ENCODE peak calls at places on chromosomes 5 and 9, in seven cellular contexts. L, G, J, I, E, Y and R are unnamed samples.

GRCh38 chr5:1005362-1005851 is 3.2 kb upstream of the NKD2 start:
- DNase-seq in L (no peak), G (no peak), J (no peak), I (no peak), E (no peak), Y (no peak), R (no peak)

GRCh38 chr5:143241892-143242291 is 161.6 kb downstream of the NR3C1 start:
- DNase-seq in L (no peak), G (peak), J (no peak), I (peak), E (no peak), Y (no peak), R (no peak)

GRCh38 chr5:130227699-130228098 is 323.4 kb downstream of the CHSY3 start:
- DNase-seq in L (peak), G (no peak), J (no peak), I (no peak), E (no peak), Y (no peak), R (no peak)

GRCh38 chr9:92648447-92649406 is 21.2 kb downstream of the IPPK start:
- DNase-seq in L (no peak), G (no peak), J (no peak), I (no peak), E (no peak), Y (no peak), R (no peak)

GRCh38 chr9:126150411-126151030 is 176.1 kb upstream of the MVB12B start:
- DNase-seq in L (no peak), G (no peak), J (no peak), I (no peak), E (no peak), Y (no peak), R (no peak)

GRCh38 chr9:88322906-88323566 is 65.2 kb upstream of the SPIN1 start:
- DNase-seq in L (no peak), G (no peak), J (no peak), I (peak), E (peak), Y (no peak), R (no peak)

GRCh38 chr5:10577371-10578291 is 13.8 kb downstream of the ANKRD33B start:
- DNase-seq in L (no peak), G (no peak), J (no peak), I (peak), E (no peak), Y (no peak), R (no peak)

GRCh38 chr5:111072949-111073682 is 1.6 kb downstream of the TSLP start:
- DNase-seq in L (peak), G (no peak), J (peak), I (peak), E (peak), Y (peak), R (peak)

GRCh38 chr5:29143266-29143665 is 2050.2 kb upstream of the CDH6 start:
- DNase-seq in L (peak), G (no peak), J (no peak), I (no peak), E (no peak), Y (no peak), R (peak)

GRCh38 chr5:174231961-174232487 is 186.5 kb downstream of the NSG2 start:
- DNase-seq in L (no peak), G (no peak), J (no peak), I (no peak), E (no peak), Y (no peak), R (no peak)

GRCh38 chr5:74357827-74358226 is 282.7 kb downstream of the ENC1 start:
- DNase-seq in L (no peak), G (no peak), J (no peak), I (no peak), E (no peak), Y (no peak), R (no peak)

GRCh38 chr9:100317706-100318105 is 35.0 kb downstream of the TEX10 start:
- DNase-seq in L (no peak), G (peak), J (no peak), I (peak), E (no peak), Y (no peak), R (no peak)

GRCh38 chr9:112489876-112490661 is 3.4 kb downstream of the KIAA1958 start:
- DNase-seq in L (no peak), G (no peak), J (no peak), I (peak), E (no peak), Y (peak), R (peak)

GRCh38 chr9:85420750-85421149 is 321.0 kb downstream of the AGTPBP1 start:
- DNase-seq in L (peak), G (no peak), J (no peak), I (no peak), E (peak), Y (peak), R (peak)

GRCh38 chr5:84885479-84886258 is 501.0 kb upstream of the EDIL3 start:
- DNase-seq in L (no peak), G (peak), J (no peak), I (no peak), E (no peak), Y (peak), R (no peak)

GRCh38 chr5:172690258-172691075 is 49.4 kb downstream of the NEURL1B start:
- DNase-seq in L (no peak), G (no peak), J (no peak), I (no peak), E (no peak), Y (no peak), R (no peak)

GRCh38 chr5:96566775-96567174 is 95.4 kb upstream of the CAST start:
- DNase-seq in L (no peak), G (no peak), J (no peak), I (no peak), E (peak), Y (no peak), R (no peak)

GRCh38 chr5:37533851-37534250 is 154.7 kb downstream of the WDR70 start:
- DNase-seq in L (no peak), G (peak), J (peak), I (peak), E (no peak), Y (peak), R (no peak)

GRCh38 chr9:4362281-4362680 is 62.4 kb upstream of the GLIS3 start:
- DNase-seq in L (no peak), G (no peak), J (no peak), I (no peak), E (no peak), Y (no peak), R (no peak)

GRCh38 chr5:79605560-79605959 is 6.7 kb upstream of the TENT2 start:
- DNase-seq in L (no peak), G (no peak), J (no peak), I (no peak), E (no peak), Y (no peak), R (no peak)

GRCh38 chr9:121322037-121322736 is 47.9 kb downstream of the STOM start:
- DNase-seq in L (no peak), G (peak), J (peak), I (peak), E (no peak), Y (peak), R (no peak)

GRCh38 chr5:7331083-7331482 is 64.9 kb upstream of the ADCY2 start:
- DNase-seq in L (peak), G (no peak), J (no peak), I (no peak), E (no peak), Y (no peak), R (peak)

GRCh38 chr5:50751064-50751657 is 84.7 kb downstream of the PARP8 start:
- DNase-seq in L (peak), G (peak), J (peak), I (peak), E (peak), Y (peak), R (peak)

GRCh38 chr9:85610074-85610855 is 131.5 kb downstream of the AGTPBP1 start:
- DNase-seq in L (peak), G (peak), J (peak), I (peak), E (peak), Y (peak), R (peak)

GRCh38 chr9:4297151-4297794 is 2.6 kb downstream of the GLIS3 start:
- DNase-seq in L (peak), G (peak), J (peak), I (peak), E (peak), Y (peak), R (peak)

GRCh38 chr9:87336914-87337333 is 160.7 kb upstream of the DAPK1 start:
- DNase-seq in L (peak), G (peak), J (peak), I (peak), E (peak), Y (peak), R (peak)

GRCh38 chr9:133375116-133375723 is 640 bp downstream of the SURF4 start:
- DNase-seq in L (peak), G (no peak), J (no peak), I (peak), E (peak), Y (peak), R (peak)

GRCh38 chr9:32395483-32396216 is 11.2 kb downstream of the ACO1 start:
- DNase-seq in L (peak), G (peak), J (no peak), I (peak), E (no peak), Y (no peak), R (no peak)

GRCh38 chr5:16934669-16935068 is 1.4 kb downstream of the MYO10 start:
- DNase-seq in L (peak), G (peak), J (no peak), I (peak), E (no peak), Y (no peak), R (peak)

DNA sequence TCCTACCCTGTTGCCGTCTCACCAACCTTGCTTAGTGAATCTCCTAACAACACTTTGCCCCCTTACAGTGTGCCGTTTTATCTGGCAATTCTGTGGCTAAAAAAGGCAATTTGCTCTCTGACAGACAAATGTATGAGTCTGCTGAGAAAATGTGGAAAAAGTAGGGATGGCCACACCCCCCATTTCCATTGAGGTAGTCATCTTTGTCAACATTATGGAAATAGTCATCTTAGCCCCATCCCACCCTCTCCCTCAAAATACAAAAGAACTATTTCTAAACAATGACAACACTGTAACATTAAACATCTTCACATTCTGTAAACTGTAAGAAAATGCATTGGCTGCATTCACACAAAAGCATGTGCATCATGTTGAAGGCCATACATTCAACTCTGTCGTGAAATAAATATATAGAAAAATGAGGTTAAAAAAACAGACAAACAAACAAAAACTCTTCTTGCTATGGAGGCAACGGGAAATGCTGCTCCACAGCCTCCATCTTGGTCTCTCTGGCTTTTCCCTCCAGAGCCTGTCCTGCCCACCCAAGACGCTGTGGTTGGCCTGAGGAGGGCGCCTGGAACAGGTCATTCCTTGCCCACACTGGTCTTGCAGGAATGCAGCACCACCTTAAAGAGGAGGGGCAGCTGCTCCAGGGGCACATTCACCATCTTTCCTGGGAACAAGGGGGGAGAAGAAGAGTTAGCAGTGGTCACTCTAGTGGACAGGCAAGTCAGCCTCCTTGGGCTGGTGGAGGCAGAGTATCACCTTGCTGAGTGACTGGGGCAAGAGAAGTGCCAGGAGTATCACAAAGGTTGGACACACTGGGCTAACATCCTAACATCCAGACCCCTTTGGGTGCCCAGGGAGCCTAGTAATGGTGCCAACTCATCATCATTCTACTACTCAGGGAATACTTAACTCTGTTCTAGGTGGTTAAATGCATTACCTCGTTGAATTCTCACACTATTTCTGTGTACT is 15.2 kb upstream of the NR5A1 start:
- DNase-seq in L (peak), G (peak), J (peak), I (no peak), E (no peak), Y (no peak), R (peak)
- H3K4me2 ChIP-seq in L (no peak), G (no peak), J (peak), I (no peak), E (no peak), Y (no peak), R (no peak)

GRCh38 chr9:137166242-137167112 is 3.4 kb downstream of the LRRC26 start:
- DNase-seq in L (no peak), G (no peak), J (no peak), I (no peak), E (no peak), Y (no peak), R (no peak)
- TF ChIP-seq EZH2 in L (no peak), G (no peak), J (no peak), I (peak), E (no peak), Y (no peak), R (no peak)

DNA sequence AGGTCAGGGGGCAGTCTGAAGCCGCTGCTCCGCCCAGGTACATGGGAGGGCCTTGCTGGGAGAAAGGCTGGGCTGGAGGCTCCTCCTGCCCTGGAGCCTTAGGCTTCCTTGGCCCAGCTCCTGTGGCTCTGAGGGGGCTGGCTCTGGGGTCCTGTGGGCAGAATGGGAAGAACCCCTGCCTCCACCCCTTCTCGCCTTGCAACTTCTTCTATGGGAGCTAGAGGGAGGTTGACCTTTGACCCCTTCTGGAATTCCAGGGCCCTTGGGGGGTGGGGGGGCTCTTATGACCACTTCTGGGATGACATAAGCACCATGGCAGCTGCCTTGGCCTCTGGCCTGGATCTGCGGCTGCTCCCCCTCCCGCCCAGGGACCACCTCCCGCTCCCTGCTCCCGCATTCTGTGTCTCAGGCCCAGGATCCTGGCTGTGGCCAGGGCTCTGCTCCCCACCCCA is 32.2 kb downstream of the IER5L start:
- DNase-seq in L (peak), G (no peak), J (no peak), I (peak), E (no peak), Y (peak), R (peak)
- TF ChIP-seq EZH2phosphoT487 in L (no peak), G (no peak), J (no peak), I (no peak), E (no peak), Y (no peak), R (no peak)

GRCh38 chr9:110259566-110259965 is 3.3 kb upstream of the TXN start:
- DNase-seq in L (no peak), G (no peak), J (no peak), I (no peak), E (no peak), Y (no peak), R (no peak)
- H3K4me2 ChIP-seq in L (no peak), G (no peak), J (peak), I (no peak), E (no peak), Y (no peak), R (no peak)

GRCh38 chr5:43101491-43101890 is 19.2 kb upstream of the ZNF131 start:
- DNase-seq in L (no peak), G (no peak), J (no peak), I (no peak), E (no peak), Y (no peak), R (no peak)

GRCh38 chr5:43110606-43111170 is 10.0 kb upstream of the ZNF131 start:
- DNase-seq in L (peak), G (peak), J (peak), I (no peak), E (peak), Y (peak), R (peak)

GRCh38 chr5:43104102-43104501 is 16.6 kb upstream of the ZNF131 start:
- DNase-seq in L (no peak), G (no peak), J (no peak), I (no peak), E (no peak), Y (no peak), R (no peak)

GRCh38 chr5:43106290-43106638 is 14.4 kb upstream of the ZNF131 start:
- DNase-seq in L (no peak), G (no peak), J (no peak), I (no peak), E (no peak), Y (no peak), R (no peak)

GRCh38 chr5:43105369-43106289 is 15.1 kb upstream of the ZNF131 start:
- DNase-seq in L (peak), G (peak), J (peak), I (peak), E (peak), Y (peak), R (peak)
- TF ChIP-seq EZH2 in L (no peak), G (no peak), J (no peak), I (no peak), E (no peak), Y (no peak), R (no peak)